ENCODE peak calls at places on chromosomes 4 and X, in ten cellular contexts. J is transverse colon; H is foreskin keratinocyte; F is cardiac fibroblast; R is PC-3; Y is CD8-positive, alpha-beta T cell; N is AG10803; G is neural crest cell; L is lung; M is dorsolateral prefrontal cortex. D is an unnamed sample.

GRCh38 chrX:105502336-105502735 is 281.8 kb upstream of the TEX13A start:
- DNase-seq in J (no peak), H (no peak), F (no peak), R (peak), Y (no peak), N (no peak), G (no peak), L (no peak), M (no peak), D (no peak)

GRCh38 chrX:94662665-94663064 is 988.7 kb downstream of the FAM133A start:
- DNase-seq in J (no peak), H (no peak), F (no peak), R (peak), Y (no peak), N (no peak), G (no peak), L (no peak), M (no peak), D (no peak)

GRCh38 chrX:63513825-63514574 is 162.9 kb upstream of the SPIN4 start:
- DNase-seq in J (no peak), H (no peak), F (peak), R (peak), Y (no peak), N (peak), G (no peak), L (no peak), M (no peak), D (no peak)

GRCh38 chrX:41895826-41896225 is 27.5 kb downstream of the CASK start:
- DNase-seq in J (no peak), H (no peak), F (no peak), R (no peak), Y (no peak), N (no peak), G (no peak), L (no peak), M (no peak), D (no peak)

GRCh38 chrX:68504237-68504636 is 5.4 kb downstream of the YIPF6 start:
- DNase-seq in J (no peak), H (no peak), F (peak), R (peak), Y (no peak), N (peak), G (no peak), L (no peak), M (no peak), D (no peak)

GRCh38 chr4:110119347-110119746 is 79.1 kb downstream of the ELOVL6 start:
- DNase-seq in J (peak), H (peak), F (peak), R (peak), Y (no peak), N (no peak), G (no peak), L (no peak), M (no peak), D (no peak)

GRCh38 chr4:174538123-174538875 is 16.0 kb upstream of the HPGD start:
- DNase-seq in J (no peak), H (no peak), F (no peak), R (peak), Y (no peak), N (no peak), G (no peak), L (no peak), M (no peak), D (no peak)

GRCh38 chr4:99645638-99646037 is 12.0 kb downstream of the C4orf54 start:
- DNase-seq in J (no peak), H (no peak), F (no peak), R (no peak), Y (no peak), N (no peak), G (no peak), L (no peak), M (no peak), D (no peak)

GRCh38 chr4:109234596-109234995 is 67.9 kb downstream of the COL25A1 start:
- DNase-seq in J (no peak), H (no peak), F (no peak), R (no peak), Y (no peak), N (no peak), G (no peak), L (no peak), M (no peak), D (no peak)

GRCh38 chr4:71184195-71184781 is 154.5 kb upstream of the SLC4A4 start:
- DNase-seq in J (peak), H (peak), F (peak), R (peak), Y (peak), N (peak), G (peak), L (peak), M (peak), D (no peak)

GRCh38 chrX:22674947-22675346 is 324.8 kb upstream of the DDX53 start:
- DNase-seq in J (no peak), H (no peak), F (no peak), R (no peak), Y (no peak), N (no peak), G (no peak), L (no peak), M (no peak), D (no peak)

GRCh38 chrX:153411255-153411987 is at the start of gene ZFP92:
- DNase-seq in J (peak), H (no peak), F (peak), R (no peak), Y (no peak), N (peak), G (no peak), L (no peak), M (no peak), D (no peak)

GRCh38 chr4:5921981-5922380 is 29.1 kb upstream of the CRMP1 start:
- DNase-seq in J (no peak), H (no peak), F (no peak), R (no peak), Y (no peak), N (no peak), G (no peak), L (no peak), M (no peak), D (no peak)

GRCh38 chrX:110418220-110418856 is 59.7 kb downstream of the RTL9 start:
- DNase-seq in J (no peak), H (no peak), F (peak), R (peak), Y (no peak), N (peak), G (peak), L (peak), M (peak), D (no peak)

GRCh38 chrX:6708041-6708440 is 173.1 kb upstream of the VCX3A start:
- DNase-seq in J (no peak), H (no peak), F (no peak), R (no peak), Y (no peak), N (peak), G (no peak), L (no peak), M (no peak), D (no peak)

GRCh38 chr4:156816356-156816755 is 155.2 kb downstream of the PDGFC start:
- DNase-seq in J (no peak), H (no peak), F (no peak), R (no peak), Y (no peak), N (no peak), G (no peak), L (no peak), M (no peak), D (no peak)

GRCh38 chrX:131854586-131854985 is 168.5 kb upstream of the STK26 start:
- DNase-seq in J (no peak), H (no peak), F (peak), R (peak), Y (no peak), N (peak), G (no peak), L (no peak), M (no peak), D (no peak)

GRCh38 chrX:106912864-106913263 is 7.3 kb upstream of the CLDN2 start:
- DNase-seq in J (no peak), H (no peak), F (peak), R (peak), Y (no peak), N (peak), G (no peak), L (no peak), M (no peak), D (no peak)

GRCh38 chrX:13716905-13717304 is 17.5 kb downstream of the TRAPPC2 start:
- DNase-seq in J (peak), H (no peak), F (no peak), R (no peak), Y (no peak), N (no peak), G (no peak), L (no peak), M (no peak), D (no peak)

GRCh38 chr4:145935253-145936141 is 3.1 kb downstream of the ZNF827 start:
- DNase-seq in J (peak), H (no peak), F (peak), R (no peak), Y (no peak), N (no peak), G (peak), L (no peak), M (peak), D (no peak)

GRCh38 chrX:34656842-34657780 is at the start of gene TMEM47:
- DNase-seq in J (peak), H (no peak), F (peak), R (peak), Y (no peak), N (peak), G (peak), L (peak), M (peak), D (peak)

GRCh38 chrX:17459008-17459407 is 84.0 kb downstream of the NHS start:
- DNase-seq in J (no peak), H (peak), F (peak), R (no peak), Y (no peak), N (peak), G (no peak), L (peak), M (peak), D (no peak)

GRCh38 chr4:169485791-169486742 is 126.3 kb downstream of the NEK1 start:
- DNase-seq in J (peak), H (peak), F (peak), R (peak), Y (no peak), N (peak), G (peak), L (no peak), M (peak), D (no peak)

GRCh38 chrX:153353416-153353815 is 19.5 kb downstream of the ZNF275 start:
- DNase-seq in J (no peak), H (no peak), F (no peak), R (no peak), Y (no peak), N (no peak), G (no peak), L (no peak), M (no peak), D (peak)

GRCh38 chrX:10090319-10090718 is 66.5 kb upstream of the CLCN4 start:
- DNase-seq in J (no peak), H (no peak), F (peak), R (peak), Y (no peak), N (no peak), G (no peak), L (no peak), M (no peak), D (no peak)

GRCh38 chr4:177391953-177392352 is 50.3 kb downstream of the AGA start:
- DNase-seq in J (no peak), H (no peak), F (no peak), R (peak), Y (no peak), N (no peak), G (no peak), L (no peak), M (no peak), D (no peak)

GRCh38 chrX:8043546-8043945 is 116.3 kb upstream of the PNPLA4 start:
- DNase-seq in J (no peak), H (no peak), F (no peak), R (no peak), Y (no peak), N (no peak), G (no peak), L (no peak), M (no peak), D (no peak)

GRCh38 chr4:113773756-113774155 is 12.2 kb upstream of the CAMK2D start:
- DNase-seq in J (no peak), H (no peak), F (no peak), R (peak), Y (no peak), N (no peak), G (no peak), L (no peak), M (no peak), D (no peak)

GRCh38 chr4:182604953-182605352 is 312.2 kb downstream of the DCTD start:
- DNase-seq in J (no peak), H (no peak), F (peak), R (peak), Y (no peak), N (no peak), G (no peak), L (no peak), M (no peak), D (no peak)

GRCh38 chr4:46648088-46648744 is 258.3 kb upstream of the GABRA2 start:
- DNase-seq in J (peak), H (peak), F (peak), R (peak), Y (no peak), N (no peak), G (peak), L (no peak), M (no peak), D (no peak)
- TF ChIP-seq CTCF in J (peak), H (peak), F (peak), R (peak), Y (no peak), N (no peak), G (peak), L (no peak), M (no peak), D (no peak)

GRCh38 chr4:67126115-67126514 is 419.2 kb downstream of the CENPC start:
- DNase-seq in J (no peak), H (no peak), F (no peak), R (no peak), Y (no peak), N (no peak), G (no peak), L (no peak), M (no peak), D (no peak)

DNA sequence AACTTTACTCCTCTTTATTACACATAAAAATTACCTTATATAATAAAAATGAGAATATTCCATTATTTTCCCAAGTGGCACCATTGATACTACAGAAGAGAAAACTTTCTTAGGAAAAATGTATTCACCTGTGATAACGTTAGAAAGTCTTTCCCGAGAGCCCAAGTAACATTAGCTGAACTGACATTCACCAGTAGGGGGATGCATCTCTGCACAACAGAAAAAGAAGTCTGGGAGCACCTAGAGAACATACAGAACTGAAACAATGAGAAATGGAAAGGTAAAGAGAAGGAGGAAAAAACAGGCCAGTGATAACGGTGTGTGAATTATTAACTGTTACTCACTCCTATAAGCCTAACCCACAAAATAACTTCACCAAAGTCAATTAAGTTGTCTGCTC is 423.3 kb downstream of the CENPC start:
- DNase-seq in J (no peak), H (peak), F (peak), R (peak), Y (no peak), N (no peak), G (no peak), L (no peak), M (no peak), D (no peak)
- TF ChIP-seq CTCF in J (no peak), H (peak), F (peak), R (peak), Y (no peak), N (no peak), G (peak), L (no peak), M (peak), D (no peak)

DNA sequence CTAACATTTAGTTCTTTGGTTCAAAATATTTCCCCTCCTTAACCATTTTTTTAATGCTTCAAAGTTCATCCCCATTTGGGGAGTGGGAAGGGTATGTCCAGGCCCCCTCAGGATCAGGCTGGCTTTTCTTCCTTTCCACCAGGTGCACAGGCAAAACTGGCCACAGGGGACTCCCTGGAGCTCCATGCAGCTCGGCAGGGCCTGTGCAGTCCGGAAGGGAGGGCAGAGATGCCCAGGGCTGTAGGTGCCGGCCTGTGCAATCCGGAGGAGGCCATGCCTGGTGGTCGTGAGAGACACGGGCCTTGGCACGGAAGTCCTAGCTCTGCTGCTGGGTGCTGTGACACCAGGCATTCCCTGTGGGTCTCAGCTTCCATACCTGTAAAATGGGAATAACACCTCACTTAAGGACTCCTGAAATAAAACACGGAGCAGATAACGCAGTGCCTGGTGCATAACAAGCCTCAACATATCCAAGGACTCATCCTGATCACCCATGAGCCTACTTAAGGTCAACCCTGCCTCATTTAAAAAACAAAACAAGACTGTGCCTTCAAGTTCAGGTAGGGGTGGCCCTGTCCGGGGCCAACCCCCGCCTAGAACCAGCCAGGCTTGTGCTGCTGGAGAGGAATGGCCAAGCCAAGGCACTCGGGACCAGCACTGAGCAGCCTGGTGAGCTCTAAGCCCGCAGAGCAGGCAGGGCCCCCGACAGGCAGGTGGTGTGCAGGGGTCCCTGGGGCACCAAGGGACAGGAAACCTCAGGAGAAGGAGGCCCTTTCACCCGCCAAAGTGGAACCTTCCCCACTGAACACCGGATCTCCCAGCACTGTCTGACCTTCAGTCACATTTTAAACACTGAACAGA is 21.2 kb upstream of the CYP4V2 start:
- DNase-seq in J (no peak), H (no peak), F (no peak), R (peak), Y (no peak), N (no peak), G (no peak), L (no peak), M (no peak), D (no peak)
- TF ChIP-seq CTCF in J (no peak), H (no peak), F (no peak), R (no peak), Y (no peak), N (no peak), G (peak), L (no peak), M (no peak), D (no peak)

DNA sequence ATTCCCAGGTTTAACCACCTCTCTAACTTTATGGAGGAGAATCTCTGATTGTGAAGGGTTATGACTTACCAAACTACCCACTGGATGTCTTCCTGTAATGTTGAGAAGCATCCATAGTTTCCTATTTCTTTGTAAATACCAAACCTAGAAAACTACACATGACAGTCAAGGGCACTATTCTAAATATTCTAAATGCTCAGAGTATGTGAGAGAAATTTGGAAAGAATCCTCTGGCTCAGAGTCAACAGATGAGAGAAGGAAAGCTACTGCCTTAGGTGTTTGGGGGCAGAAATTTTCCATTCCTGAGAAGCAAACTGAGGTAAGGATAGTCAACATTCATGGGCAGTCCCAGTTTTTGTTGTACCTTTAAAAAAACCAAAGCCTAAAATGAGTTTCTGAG is 155.8 kb downstream of the KCNIP4 start:
- DNase-seq in J (no peak), H (no peak), F (no peak), R (no peak), Y (no peak), N (peak), G (no peak), L (no peak), M (no peak), D (no peak)
- TF ChIP-seq CTCF in J (no peak), H (no peak), F (no peak), R (no peak), Y (no peak), N (no peak), G (no peak), L (no peak), M (no peak), D (no peak)

GRCh38 chr4:133584714-133585113 is 435.6 kb downstream of the PCDH10 start:
- DNase-seq in J (no peak), H (no peak), F (no peak), R (peak), Y (no peak), N (no peak), G (no peak), L (no peak), M (no peak), D (no peak)
- TF ChIP-seq CTCF in J (no peak), H (no peak), F (no peak), R (no peak), Y (no peak), N (no peak), G (no peak), L (no peak), M (no peak), D (no peak)

GRCh38 chr4:30714408-30715031 is 5.6 kb upstream of the PCDH7 start:
- DNase-seq in J (peak), H (no peak), F (peak), R (peak), Y (no peak), N (peak), G (peak), L (no peak), M (peak), D (no peak)
- TF ChIP-seq CTCF in J (peak), H (peak), F (peak), R (peak), Y (no peak), N (peak), G (peak), L (peak), M (peak), D (peak)

DNA sequence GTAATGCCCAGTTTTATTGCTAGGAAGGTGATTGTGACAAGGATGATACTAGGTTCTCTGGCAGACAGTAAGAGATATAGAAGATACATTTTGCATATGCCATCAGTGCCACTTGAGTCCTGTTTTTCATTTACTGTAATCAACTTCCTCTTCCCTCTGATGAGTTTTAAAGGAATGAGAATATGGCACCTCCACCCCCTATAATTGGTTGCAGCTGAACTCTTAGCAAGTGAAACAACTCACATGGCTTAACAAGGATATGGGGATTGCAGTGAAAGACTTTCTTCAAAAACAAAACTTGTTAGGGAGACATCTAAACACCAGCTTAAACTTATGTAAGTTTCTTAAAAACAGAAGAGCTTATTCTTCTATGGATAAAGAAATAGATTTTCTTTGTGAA is 90.0 kb downstream of the AREG start:
- DNase-seq in J (no peak), H (no peak), F (no peak), R (no peak), Y (no peak), N (peak), G (no peak), L (no peak), M (no peak), D (no peak)
- TF ChIP-seq CTCF in J (no peak), H (no peak), F (no peak), R (no peak), Y (no peak), N (no peak), G (no peak), L (no peak), M (no peak), D (no peak)

GRCh38 chr4:38466401-38466800 is 197.6 kb upstream of the KLF3 start:
- DNase-seq in J (no peak), H (no peak), F (no peak), R (no peak), Y (no peak), N (no peak), G (no peak), L (no peak), M (no peak), D (no peak)
- TF ChIP-seq CTCF in J (no peak), H (peak), F (no peak), R (no peak), Y (no peak), N (no peak), G (no peak), L (no peak), M (no peak), D (no peak)